ENCODE peak calls at places on chromosome 7, in eight cellular contexts. One of them, this sample, is unnamed.

GRCh38 chr7:149690688-149691446 is 82.5 kb downstream of the ZNF467 start:
- DNase-seq in upper lobe of right lung: no peak
- DNase-seq in activated naive CD4-positive, alpha-beta T cell treated with Interleukin-2 at 50 U/mL for 16 hours: no peak
- DNase-seq in NB4: peak
- DNase-seq in T-helper 17 cell: no peak
- DNase-seq in HuH-7.5: peak
- DNase-seq in kidney: peak
- DNase-seq in activated CD4-positive, alpha-beta T cell treated with anti-CD3 and anti-CD28 coated beads, Interleukin-2, amount 50 U/mL, for 1 hour: no peak
- DNase-seq in this sample: no peak

GRCh38 chr7:106071999-106072714 is 40.0 kb downstream of the SYPL1 start:
- DNase-seq in upper lobe of right lung: no peak
- DNase-seq in activated naive CD4-positive, alpha-beta T cell treated with Interleukin-2 at 50 U/mL for 16 hours: no peak
- DNase-seq in NB4: no peak
- DNase-seq in T-helper 17 cell: no peak
- DNase-seq in HuH-7.5: peak
- DNase-seq in kidney: no peak
- DNase-seq in activated CD4-positive, alpha-beta T cell treated with anti-CD3 and anti-CD28 coated beads, Interleukin-2, amount 50 U/mL, for 1 hour: no peak
- DNase-seq in this sample: no peak

GRCh38 chr7:30598121-30598876 is 3.6 kb downstream of the GARS1 start:
- DNase-seq in upper lobe of right lung: no peak
- DNase-seq in activated naive CD4-positive, alpha-beta T cell treated with Interleukin-2 at 50 U/mL for 16 hours: no peak
- DNase-seq in NB4: no peak
- DNase-seq in T-helper 17 cell: no peak
- DNase-seq in HuH-7.5: no peak
- DNase-seq in kidney: no peak
- DNase-seq in activated CD4-positive, alpha-beta T cell treated with anti-CD3 and anti-CD28 coated beads, Interleukin-2, amount 50 U/mL, for 1 hour: no peak
- DNase-seq in this sample: no peak

GRCh38 chr7:133364959-133365680 is 112.2 kb downstream of the EXOC4 start:
- DNase-seq in upper lobe of right lung: no peak
- DNase-seq in activated naive CD4-positive, alpha-beta T cell treated with Interleukin-2 at 50 U/mL for 16 hours: no peak
- DNase-seq in NB4: peak
- DNase-seq in T-helper 17 cell: no peak
- DNase-seq in HuH-7.5: no peak
- DNase-seq in kidney: no peak
- DNase-seq in activated CD4-positive, alpha-beta T cell treated with anti-CD3 and anti-CD28 coated beads, Interleukin-2, amount 50 U/mL, for 1 hour: no peak
- DNase-seq in this sample: no peak

GRCh38 chr7:93544686-93545085 is 29.8 kb downstream of the CALCR start:
- DNase-seq in upper lobe of right lung: no peak
- DNase-seq in activated naive CD4-positive, alpha-beta T cell treated with Interleukin-2 at 50 U/mL for 16 hours: no peak
- DNase-seq in NB4: no peak
- DNase-seq in T-helper 17 cell: no peak
- DNase-seq in HuH-7.5: no peak
- DNase-seq in kidney: no peak
- DNase-seq in activated CD4-positive, alpha-beta T cell treated with anti-CD3 and anti-CD28 coated beads, Interleukin-2, amount 50 U/mL, for 1 hour: no peak
- DNase-seq in this sample: no peak

GRCh38 chr7:25926009-25926408 is 226.0 kb upstream of the NFE2L3 start:
- DNase-seq in upper lobe of right lung: no peak
- DNase-seq in activated naive CD4-positive, alpha-beta T cell treated with Interleukin-2 at 50 U/mL for 16 hours: no peak
- DNase-seq in NB4: peak
- DNase-seq in T-helper 17 cell: no peak
- DNase-seq in HuH-7.5: no peak
- DNase-seq in kidney: no peak
- DNase-seq in activated CD4-positive, alpha-beta T cell treated with anti-CD3 and anti-CD28 coated beads, Interleukin-2, amount 50 U/mL, for 1 hour: no peak
- DNase-seq in this sample: no peak

GRCh38 chr7:780056-780455 is 52.2 kb upstream of the SUN1 start:
- DNase-seq in upper lobe of right lung: no peak
- DNase-seq in activated naive CD4-positive, alpha-beta T cell treated with Interleukin-2 at 50 U/mL for 16 hours: no peak
- DNase-seq in NB4: no peak
- DNase-seq in T-helper 17 cell: no peak
- DNase-seq in HuH-7.5: no peak
- DNase-seq in kidney: peak
- DNase-seq in activated CD4-positive, alpha-beta T cell treated with anti-CD3 and anti-CD28 coated beads, Interleukin-2, amount 50 U/mL, for 1 hour: no peak
- DNase-seq in this sample: no peak

GRCh38 chr7:29254663-29255062 is 60.1 kb downstream of the CHN2 start:
- DNase-seq in upper lobe of right lung: no peak
- DNase-seq in activated naive CD4-positive, alpha-beta T cell treated with Interleukin-2 at 50 U/mL for 16 hours: no peak
- DNase-seq in NB4: no peak
- DNase-seq in T-helper 17 cell: no peak
- DNase-seq in HuH-7.5: no peak
- DNase-seq in kidney: no peak
- DNase-seq in activated CD4-positive, alpha-beta T cell treated with anti-CD3 and anti-CD28 coated beads, Interleukin-2, amount 50 U/mL, for 1 hour: no peak
- DNase-seq in this sample: no peak

GRCh38 chr7:55245271-55245723 is 119.8 kb upstream of the LANCL2 start:
- DNase-seq in upper lobe of right lung: no peak
- DNase-seq in activated naive CD4-positive, alpha-beta T cell treated with Interleukin-2 at 50 U/mL for 16 hours: no peak
- DNase-seq in NB4: no peak
- DNase-seq in T-helper 17 cell: no peak
- DNase-seq in HuH-7.5: no peak
- DNase-seq in kidney: no peak
- DNase-seq in activated CD4-positive, alpha-beta T cell treated with anti-CD3 and anti-CD28 coated beads, Interleukin-2, amount 50 U/mL, for 1 hour: no peak
- DNase-seq in this sample: no peak

GRCh38 chr7:5143106-5143505 is 46.9 kb upstream of the WIPI2 start:
- DNase-seq in upper lobe of right lung: no peak
- DNase-seq in activated naive CD4-positive, alpha-beta T cell treated with Interleukin-2 at 50 U/mL for 16 hours: peak
- DNase-seq in NB4: no peak
- DNase-seq in T-helper 17 cell: peak
- DNase-seq in HuH-7.5: no peak
- DNase-seq in kidney: no peak
- DNase-seq in activated CD4-positive, alpha-beta T cell treated with anti-CD3 and anti-CD28 coated beads, Interleukin-2, amount 50 U/mL, for 1 hour: peak
- DNase-seq in this sample: no peak

GRCh38 chr7:44461387-44461786 is 29.1 kb downstream of the NUDCD3 start:
- DNase-seq in upper lobe of right lung: no peak
- DNase-seq in activated naive CD4-positive, alpha-beta T cell treated with Interleukin-2 at 50 U/mL for 16 hours: peak
- DNase-seq in NB4: peak
- DNase-seq in T-helper 17 cell: no peak
- DNase-seq in HuH-7.5: no peak
- DNase-seq in kidney: no peak
- DNase-seq in activated CD4-positive, alpha-beta T cell treated with anti-CD3 and anti-CD28 coated beads, Interleukin-2, amount 50 U/mL, for 1 hour: no peak
- DNase-seq in this sample: no peak

GRCh38 chr7:117907058-117907633 is 33.9 kb upstream of the CTTNBP2 start:
- DNase-seq in upper lobe of right lung: no peak
- DNase-seq in activated naive CD4-positive, alpha-beta T cell treated with Interleukin-2 at 50 U/mL for 16 hours: no peak
- DNase-seq in NB4: no peak
- DNase-seq in T-helper 17 cell: no peak
- DNase-seq in HuH-7.5: no peak
- DNase-seq in kidney: no peak
- DNase-seq in activated CD4-positive, alpha-beta T cell treated with anti-CD3 and anti-CD28 coated beads, Interleukin-2, amount 50 U/mL, for 1 hour: no peak
- DNase-seq in this sample: no peak

GRCh38 chr7:129210256-129210988 is 14.4 kb upstream of the AHCYL2 start:
- DNase-seq in upper lobe of right lung: peak
- DNase-seq in activated naive CD4-positive, alpha-beta T cell treated with Interleukin-2 at 50 U/mL for 16 hours: peak
- DNase-seq in NB4: peak
- DNase-seq in T-helper 17 cell: peak
- DNase-seq in HuH-7.5: peak
- DNase-seq in kidney: peak
- DNase-seq in activated CD4-positive, alpha-beta T cell treated with anti-CD3 and anti-CD28 coated beads, Interleukin-2, amount 50 U/mL, for 1 hour: peak
- DNase-seq in this sample: no peak

GRCh38 chr7:30937426-30937825 is 25.8 kb downstream of the AQP1 start:
- DNase-seq in upper lobe of right lung: no peak
- DNase-seq in activated naive CD4-positive, alpha-beta T cell treated with Interleukin-2 at 50 U/mL for 16 hours: no peak
- DNase-seq in NB4: no peak
- DNase-seq in T-helper 17 cell: no peak
- DNase-seq in HuH-7.5: no peak
- DNase-seq in kidney: no peak
- DNase-seq in activated CD4-positive, alpha-beta T cell treated with anti-CD3 and anti-CD28 coated beads, Interleukin-2, amount 50 U/mL, for 1 hour: no peak
- DNase-seq in this sample: no peak

GRCh38 chr7:87369216-87369615 is 23.8 kb downstream of the CROT start:
- DNase-seq in upper lobe of right lung: no peak
- DNase-seq in activated naive CD4-positive, alpha-beta T cell treated with Interleukin-2 at 50 U/mL for 16 hours: peak
- DNase-seq in NB4: no peak
- DNase-seq in T-helper 17 cell: no peak
- DNase-seq in HuH-7.5: no peak
- DNase-seq in kidney: no peak
- DNase-seq in activated CD4-positive, alpha-beta T cell treated with anti-CD3 and anti-CD28 coated beads, Interleukin-2, amount 50 U/mL, for 1 hour: peak
- DNase-seq in this sample: no peak

GRCh38 chr7:16675277-16675676 is 29.3 kb downstream of the BZW2 start:
- DNase-seq in upper lobe of right lung: no peak
- DNase-seq in activated naive CD4-positive, alpha-beta T cell treated with Interleukin-2 at 50 U/mL for 16 hours: no peak
- DNase-seq in NB4: no peak
- DNase-seq in T-helper 17 cell: no peak
- DNase-seq in HuH-7.5: no peak
- DNase-seq in kidney: no peak
- DNase-seq in activated CD4-positive, alpha-beta T cell treated with anti-CD3 and anti-CD28 coated beads, Interleukin-2, amount 50 U/mL, for 1 hour: no peak
- DNase-seq in this sample: no peak